ENCODE peak calls at places on chromosomes 16 and 17, in nine cellular contexts. V is hypothalamus; P is GM12865; H is ascending aorta; B is left colon; T is CD8-positive, alpha-beta T cell; W is amniotic stem cell; E is A673; D is HCT116. L is an unnamed sample.

GRCh38 chr16:19688396-19689024 is 29.5 kb downstream of the KNOP1 start:
- DNase-seq in B (no peak), H (no peak), W (no peak), D (no peak), V (no peak), T (no peak), P (no peak), E (no peak), L (no peak)

GRCh38 chr17:5530265-5530782 is 44.0 kb downstream of the MIS12 start:
- DNase-seq in V (no peak), B (no peak), P (no peak), H (no peak), T (no peak), W (no peak), D (no peak), E (no peak), L (no peak)

GRCh38 chr17:45147102-45147580 is 1.1 kb upstream of the HEXIM1 start:
- DNase-seq in T (peak), V (no peak), H (no peak), D (no peak), P (peak), E (peak), B (peak), W (no peak), L (no peak)

GRCh38 chr16:77675464-77676324 is 46.6 kb upstream of the NUDT7 start:
- DNase-seq in H (no peak), E (peak), V (peak), W (no peak), B (peak), P (peak), T (peak), D (peak), L (peak)

GRCh38 chr16:9151597-9151996 is 60.2 kb downstream of the HAPSTR1 start:
- DNase-seq in E (no peak), T (no peak), B (no peak), H (no peak), W (no peak), P (no peak), V (no peak), D (no peak), L (peak)

GRCh38 chr17:73430848-73431247 is 119.0 kb upstream of the CDC42EP4 start:
- DNase-seq in B (peak), E (peak), P (no peak), T (no peak), H (no peak), D (no peak), V (no peak), W (no peak), L (peak)

GRCh38 chr16:22126037-22126558 is 33.8 kb downstream of the VWA3A start:
- DNase-seq in V (no peak), P (no peak), T (no peak), H (no peak), B (no peak), D (no peak), W (no peak), E (no peak), L (peak)

GRCh38 chr16:55297062-55297909 is 26.7 kb upstream of the IRX6 start:
- DNase-seq in B (no peak), E (no peak), T (no peak), H (no peak), P (peak), W (no peak), D (no peak), V (no peak), L (no peak)

GRCh38 chr17:42677012-42677857 is 441 bp upstream of the PLEKHH3 start:
- DNase-seq in E (peak), H (peak), T (peak), D (peak), W (peak), P (peak), B (peak), V (peak), L (peak)

GRCh38 chr16:85146922-85147651 is 34.8 kb upstream of the CIBAR2 start:
- DNase-seq in W (no peak), B (no peak), T (no peak), V (no peak), P (no peak), E (no peak), H (no peak), D (no peak), L (no peak)

GRCh38 chr16:75027520-75028300 is 28.9 kb downstream of the ZNRF1 start:
- DNase-seq in T (no peak), P (no peak), E (no peak), V (no peak), D (no peak), B (no peak), H (no peak), W (no peak), L (no peak)

GRCh38 chr17:73551756-73552155 is 92.5 kb downstream of the SDK2 start:
- DNase-seq in V (no peak), P (peak), E (peak), W (no peak), B (no peak), H (no peak), T (no peak), D (peak), L (no peak)

GRCh38 chr17:78883090-78883532 is 19.9 kb downstream of the CEP295NL start:
- DNase-seq in P (no peak), E (no peak), W (peak), V (peak), H (peak), B (no peak), T (no peak), D (peak), L (peak)

GRCh38 chr16:8581923-8582580 is 8.3 kb downstream of the TMEM114 start:
- DNase-seq in V (no peak), H (peak), E (peak), D (no peak), W (no peak), T (no peak), B (no peak), P (peak), L (peak)

GRCh38 chr16:31542763-31543162 is 15.1 kb downstream of the AHSP start:
- DNase-seq in V (no peak), B (no peak), W (no peak), D (no peak), H (no peak), T (no peak), P (no peak), E (no peak), L (no peak)

GRCh38 chr16:54648575-54648974 is 282.1 kb upstream of the IRX5 start:
- DNase-seq in H (no peak), T (no peak), V (no peak), E (no peak), W (no peak), B (no peak), P (no peak), D (no peak), L (no peak)

GRCh38 chr17:4405038-4405669 is 28.6 kb upstream of the SPNS3 start:
- DNase-seq in H (no peak), W (no peak), P (peak), T (no peak), D (no peak), B (no peak), V (no peak), E (no peak), L (no peak)

GRCh38 chr16:85639529-85640253 is 26.6 kb downstream of the GSE1 start:
- DNase-seq in E (peak), V (peak), W (no peak), P (no peak), T (no peak), D (no peak), H (no peak), B (no peak), L (no peak)

GRCh38 chr17:30340957-30341356 is 7.1 kb upstream of the TMIGD1 start:
- DNase-seq in E (no peak), D (no peak), T (no peak), V (no peak), P (no peak), W (no peak), H (no peak), B (no peak), L (no peak)

GRCh38 chr17:66533572-66533971 is 231.2 kb downstream of the PRKCA start:
- DNase-seq in V (peak), D (no peak), P (no peak), B (no peak), E (peak), W (no peak), H (no peak), T (no peak), L (peak)

GRCh38 chr17:19750020-19750572 is 2.0 kb upstream of the ALDH3A1 start:
- DNase-seq in W (no peak), P (peak), D (no peak), B (no peak), E (no peak), H (no peak), V (no peak), T (no peak), L (no peak)

GRCh38 chr16:15874745-15875314 is 13.6 kb downstream of the CEP20 start:
- DNase-seq in H (no peak), W (peak), P (peak), E (peak), V (peak), D (peak), T (no peak), B (peak), L (peak)